ENCODE peak calls at places on chromosomes 12 and 14, in six cellular contexts. N, M, S, J, G and T are unnamed samples.

GRCh38 chr14:58243790-58244555 is 670 bp upstream of the PSMA3 start:
- DNase-seq in M (no peak), J (no peak), N (no peak), S (peak), G (no peak), T (no peak)

GRCh38 chr12:59620326-59620725 is 24.5 kb downstream of the SLC16A7 start:
- DNase-seq in M (no peak), S (no peak), J (no peak), G (no peak), N (no peak), T (no peak)

GRCh38 chr14:103688906-103689902 is 26.0 kb downstream of the XRCC3 start:
- DNase-seq in G (no peak), N (no peak), S (no peak), M (no peak), J (peak), T (no peak)

GRCh38 chr12:9779209-9779608 is 18.5 kb upstream of the CD69 start:
- DNase-seq in S (no peak), N (no peak), M (no peak), J (no peak), G (no peak), T (no peak)

GRCh38 chr12:115709410-115710065 is 568.0 kb downstream of the MED13L start:
- DNase-seq in G (no peak), S (no peak), M (no peak), J (no peak), N (no peak), T (no peak)

GRCh38 chr14:63896278-63896720 is 43.5 kb downstream of the SYNE2 start:
- DNase-seq in N (no peak), S (peak), J (no peak), G (no peak), M (no peak), T (no peak)

GRCh38 chr12:49784756-49785409 is 43.3 kb downstream of the NCKAP5L start:
- DNase-seq in M (no peak), S (no peak), G (no peak), N (no peak), J (no peak), T (no peak)

GRCh38 chr14:45658226-45658916 is 405.4 kb upstream of the MIS18BP1 start:
- DNase-seq in J (no peak), N (no peak), M (no peak), G (no peak), S (no peak), T (no peak)

GRCh38 chr12:26187429-26187828 is 7.9 kb upstream of the SSPN start:
- DNase-seq in S (peak), G (no peak), N (no peak), J (no peak), M (no peak), T (no peak)

GRCh38 chr12:84605988-84606387 is 306.6 kb downstream of the SLC6A15 start:
- DNase-seq in S (no peak), G (no peak), M (no peak), J (no peak), N (no peak), T (no peak)

GRCh38 chr14:106286697-106287290 is 760.4 kb downstream of the TMEM121 start:
- DNase-seq in N (peak), S (no peak), J (no peak), G (no peak), M (peak), T (no peak)

GRCh38 chr12:75908961-75909699 is 122.4 kb downstream of the PHLDA1 start:
- DNase-seq in M (no peak), G (no peak), J (no peak), S (peak), N (no peak), T (no peak)

GRCh38 chr12:6547987-6548386 is 7.9 kb downstream of the IFFO1 start:
- DNase-seq in M (peak), N (no peak), S (no peak), G (no peak), J (no peak), T (no peak)

GRCh38 chr14:99259327-99259726 is 12.7 kb downstream of the BCL11B start:
- DNase-seq in S (no peak), M (no peak), J (no peak), G (no peak), N (no peak), T (no peak)

GRCh38 chr14:54329082-54329695 is 67.6 kb upstream of the CDKN3 start:
- DNase-seq in G (peak), S (peak), M (peak), N (peak), J (no peak), T (no peak)

GRCh38 chr14:51028851-51029754 is 65.8 kb downstream of the TRIM9 start:
- DNase-seq in S (no peak), N (no peak), J (no peak), M (no peak), G (no peak), T (no peak)

GRCh38 chr14:39168591-39168990 is 1.5 kb downstream of the TRAPPC6B start:
- DNase-seq in S (no peak), M (no peak), J (no peak), N (no peak), G (no peak), T (no peak)

GRCh38 chr12:46384451-46385301 is 12.1 kb upstream of the SLC38A2 start:
- DNase-seq in M (no peak), G (no peak), J (no peak), N (no peak), S (no peak), T (no peak)

GRCh38 chr14:99706121-99706900 is 22.2 kb downstream of the CYP46A1 start:
- DNase-seq in N (no peak), G (peak), M (no peak), J (no peak), S (no peak), T (no peak)

GRCh38 chr14:63853831-63854293 is 1.1 kb downstream of the SYNE2 start:
- DNase-seq in M (no peak), J (no peak), N (no peak), S (peak), G (no peak), T (peak)

GRCh38 chr14:21978184-21978998 is 304.8 kb upstream of the OR4E1 start:
- DNase-seq in S (peak), G (peak), J (no peak), M (peak), N (peak), T (no peak)

GRCh38 chr12:124739953-124740561 is 123.6 kb downstream of the SCARB1 start:
- DNase-seq in N (no peak), G (no peak), S (no peak), M (peak), J (no peak), T (no peak)

GRCh38 chr12:124737040-124737419 is 126.6 kb downstream of the SCARB1 start:
- DNase-seq in N (no peak), M (no peak), S (no peak), J (no peak), G (no peak), T (no peak)

GRCh38 chr12:124738636-124739467 is 124.8 kb downstream of the SCARB1 start:
- DNase-seq in J (no peak), M (no peak), N (no peak), S (peak), G (no peak), T (no peak)

GRCh38 chr12:124736115-124737039 is 127.3 kb downstream of the SCARB1 start:
- DNase-seq in M (no peak), J (no peak), S (no peak), G (no peak), N (no peak), T (no peak)

GRCh38 chr12:124737772-124738635 is 125.7 kb downstream of the SCARB1 start:
- DNase-seq in J (no peak), S (no peak), N (no peak), M (no peak), G (no peak), T (no peak)
- TF ChIP-seq POLR2AphosphoS5 in J (no peak), S (no peak), N (no peak), M (no peak), G (no peak), T (no peak)

DNA sequence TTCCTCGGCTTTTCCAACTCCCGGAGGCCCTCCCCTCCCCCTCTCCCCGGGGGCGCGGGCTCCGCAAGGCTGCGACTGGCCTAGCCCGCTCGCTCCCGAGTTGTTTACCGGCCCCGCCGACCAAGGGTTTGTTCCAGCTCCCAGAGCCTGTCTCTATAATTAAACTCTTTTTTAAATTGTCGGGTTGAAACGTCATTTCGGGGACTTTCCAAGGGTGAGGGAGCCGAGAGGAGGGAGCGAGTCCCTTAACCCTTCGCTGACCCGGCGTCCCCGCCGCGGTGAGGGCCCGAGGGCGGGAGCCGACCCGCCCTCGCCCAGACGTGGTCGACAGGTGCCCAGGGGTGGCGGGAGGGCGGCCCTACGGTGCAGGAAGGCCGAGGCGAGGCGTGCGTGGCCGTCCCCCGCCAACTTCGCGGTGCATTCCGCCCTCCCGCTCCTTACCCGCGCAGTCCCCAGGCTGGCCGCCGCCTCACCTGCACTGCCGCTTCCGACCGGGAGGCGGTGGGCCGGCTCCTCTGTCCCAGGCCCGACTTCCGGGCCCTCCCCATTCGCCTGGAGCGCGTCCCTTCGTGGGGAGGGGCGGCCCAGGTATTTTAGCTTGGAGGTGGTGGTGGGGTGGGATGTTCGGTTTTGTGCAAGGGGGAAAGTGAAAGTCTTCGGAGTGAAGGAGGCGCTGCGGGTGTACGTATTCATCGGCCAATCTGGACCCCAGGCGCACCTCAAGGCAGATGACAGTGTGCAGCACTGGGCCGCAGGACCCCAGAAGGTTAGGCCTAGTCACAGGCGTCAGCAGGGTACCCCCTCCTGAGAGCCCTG is 2.9 kb upstream of the ZFP36L1 start:
- DNase-seq in J (no peak), G (peak), M (peak), N (no peak), S (peak), T (no peak)
- TF ChIP-seq TAF1 in J (peak), G (peak), M (peak), N (peak), S (peak), T (peak)

GRCh38 chr12:57278465-57279453 is 27.8 kb upstream of the STAC3 start:
- DNase-seq in J (no peak), S (no peak), G (no peak), M (no peak), N (no peak), T (no peak)

GRCh38 chr12:57276935-57277563 is 26.1 kb upstream of the STAC3 start:
- DNase-seq in N (no peak), S (peak), M (peak), J (no peak), G (no peak), T (no peak)

GRCh38 chr12:57280234-57281062 is 29.5 kb upstream of the STAC3 start:
- DNase-seq in G (no peak), N (peak), M (peak), S (peak), J (peak), T (peak)
- TF ChIP-seq POLR2A in G (no peak), N (no peak), M (peak), S (no peak), J (peak), T (peak)

GRCh38 chr14:92622311-92622710 is 108.7 kb downstream of the RIN3 start:
- DNase-seq in G (no peak), J (no peak), N (no peak), M (no peak), S (no peak), T (no peak)

GRCh38 chr14:92624764-92625163 is 111.2 kb downstream of the RIN3 start:
- DNase-seq in M (no peak), J (no peak), G (no peak), S (no peak), N (no peak), T (no peak)

GRCh38 chr14:92615451-92615850 is 101.9 kb downstream of the RIN3 start:
- DNase-seq in G (no peak), N (no peak), M (no peak), S (no peak), J (peak), T (no peak)

GRCh38 chr14:92625213-92625612 is 111.6 kb downstream of the RIN3 start:
- DNase-seq in J (no peak), G (no peak), M (no peak), S (no peak), N (no peak), T (no peak)

DNA sequence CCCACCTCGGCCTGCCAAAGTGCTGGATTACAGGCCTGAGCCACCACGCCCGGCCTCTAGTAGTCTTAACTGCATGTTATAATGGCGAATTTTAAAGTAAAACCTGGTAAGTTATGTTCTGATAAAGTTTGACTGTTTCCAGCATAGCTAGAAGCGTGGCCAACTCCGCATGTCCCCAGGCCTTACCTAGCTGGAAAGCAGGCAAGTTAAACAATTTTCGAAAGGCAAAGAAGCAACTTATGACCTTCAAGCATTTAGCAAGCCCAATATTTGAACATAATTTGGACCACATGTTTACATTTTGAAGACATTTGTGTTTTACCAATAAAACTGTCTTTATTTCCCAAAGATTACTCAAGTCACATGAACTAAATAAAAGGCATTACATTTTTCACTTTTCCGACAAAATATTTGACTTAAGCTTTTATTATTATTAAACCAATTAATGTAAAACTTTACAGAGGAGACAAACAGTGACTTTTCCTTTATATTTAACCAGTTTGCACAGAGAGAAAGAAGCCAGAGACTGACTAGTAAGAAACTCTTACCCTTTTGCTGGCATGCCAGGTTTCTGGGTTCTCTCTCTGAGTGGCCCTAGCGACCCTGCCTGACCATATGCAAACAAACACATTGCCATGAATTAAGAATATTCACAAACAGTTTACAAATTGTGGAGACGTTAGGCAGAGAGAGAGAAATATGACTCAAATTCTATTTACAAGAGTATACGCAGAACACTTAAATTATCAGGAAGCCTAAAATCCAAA is 106.3 kb downstream of the RIN3 start:
- DNase-seq in N (no peak), G (no peak), J (no peak), S (no peak), M (no peak), T (no peak)
- TF ChIP-seq POLR2AphosphoS5 in N (no peak), G (no peak), J (no peak), S (no peak), M (no peak), T (no peak)

GRCh38 chr14:90168425-90169105 is 87.8 kb upstream of the PSMC1 start:
- DNase-seq in S (no peak), N (no peak), M (no peak), G (no peak), J (no peak), T (no peak)
- TF ChIP-seq TAF1 in S (no peak), N (no peak), M (no peak), G (no peak), J (no peak), T (no peak)

GRCh38 chr14:70896317-70896716 is 10.9 kb upstream of the PCNX1 start:
- DNase-seq in N (no peak), M (no peak), G (no peak), S (no peak), J (no peak), T (no peak)

GRCh38 chr14:70894868-70895267 is 12.4 kb upstream of the PCNX1 start:
- DNase-seq in N (no peak), M (no peak), G (no peak), S (peak), J (no peak), T (no peak)

GRCh38 chr14:70896981-70897380 is 10.3 kb upstream of the PCNX1 start:
- DNase-seq in J (no peak), G (no peak), M (no peak), N (no peak), S (no peak), T (no peak)

GRCh38 chr14:70898346-70898745 is 8.9 kb upstream of the PCNX1 start:
- DNase-seq in S (no peak), G (no peak), M (no peak), J (no peak), N (no peak), T (no peak)

DNA sequence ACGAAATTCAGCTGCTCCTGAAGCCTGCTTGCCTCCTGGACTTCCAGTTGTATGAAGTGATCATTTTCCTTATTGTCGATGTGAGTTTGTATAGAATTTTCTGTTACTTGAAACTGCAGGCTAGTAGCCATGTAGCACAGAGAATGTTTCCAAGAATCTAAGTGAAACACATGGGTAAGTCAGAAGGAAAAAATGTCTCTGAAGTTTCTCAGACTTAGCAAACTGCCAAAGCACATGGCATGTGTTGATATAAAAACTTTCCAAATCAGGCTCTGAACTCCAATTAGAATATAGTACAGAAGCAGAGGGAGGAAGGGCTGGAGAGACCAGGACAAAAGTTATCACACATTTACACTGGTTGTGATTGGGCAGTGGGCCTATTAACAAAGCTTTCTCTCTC is 9.8 kb upstream of the PCNX1 start:
- DNase-seq in N (no peak), S (no peak), G (no peak), M (no peak), J (no peak), T (no peak)
- TF ChIP-seq POLR2A in N (no peak), S (no peak), G (no peak), M (no peak), J (no peak), T (no peak)